ENCODE peak calls at places on chromosomes 2 and 18, in ten cellular contexts. One of them, this sample, is unnamed.

GRCh38 chr2:108364676-108365297 is 13.0 kb upstream of the SULT1C4 start:
- DNase-seq in foreskin fibroblast: peak
- DNase-seq in RPMI7951: peak
- DNase-seq in iPS DF 6.9: no peak
- DNase-seq in glutamatergic neuron: no peak
- DNase-seq in lower lobe of right lung: no peak
- DNase-seq in AG09319: no peak
- DNase-seq in SW480: no peak
- DNase-seq in GOT3: no peak
- DNase-seq in T-cell: no peak
- DNase-seq in this sample: no peak

GRCh38 chr2:203830294-203831055 is 37.1 kb upstream of the CTLA4 start:
- DNase-seq in foreskin fibroblast: no peak
- DNase-seq in RPMI7951: no peak
- DNase-seq in iPS DF 6.9: no peak
- DNase-seq in glutamatergic neuron: no peak
- DNase-seq in lower lobe of right lung: no peak
- DNase-seq in AG09319: no peak
- DNase-seq in SW480: no peak
- DNase-seq in GOT3: no peak
- DNase-seq in T-cell: no peak
- DNase-seq in this sample: no peak

GRCh38 chr2:181395871-181396574 is 61.2 kb upstream of the ITGA4 start:
- DNase-seq in foreskin fibroblast: no peak
- DNase-seq in RPMI7951: no peak
- DNase-seq in iPS DF 6.9: no peak
- DNase-seq in glutamatergic neuron: no peak
- DNase-seq in lower lobe of right lung: no peak
- DNase-seq in AG09319: no peak
- DNase-seq in SW480: no peak
- DNase-seq in GOT3: no peak
- DNase-seq in T-cell: no peak
- DNase-seq in this sample: no peak

GRCh38 chr2:208620487-208620978 is 213.9 kb downstream of the PTH2R start:
- DNase-seq in foreskin fibroblast: no peak
- DNase-seq in RPMI7951: no peak
- DNase-seq in iPS DF 6.9: no peak
- DNase-seq in glutamatergic neuron: no peak
- DNase-seq in lower lobe of right lung: no peak
- DNase-seq in AG09319: no peak
- DNase-seq in SW480: no peak
- DNase-seq in GOT3: no peak
- DNase-seq in T-cell: no peak
- DNase-seq in this sample: no peak

GRCh38 chr18:76457475-76457874 is 37.6 kb downstream of the ZNF516 start:
- DNase-seq in foreskin fibroblast: no peak
- DNase-seq in RPMI7951: no peak
- DNase-seq in iPS DF 6.9: no peak
- DNase-seq in glutamatergic neuron: no peak
- DNase-seq in lower lobe of right lung: no peak
- DNase-seq in AG09319: no peak
- DNase-seq in SW480: no peak
- DNase-seq in GOT3: no peak
- DNase-seq in T-cell: no peak
- DNase-seq in this sample: no peak

GRCh38 chr2:127683766-127684165 is 8.4 kb upstream of the LIMS2 start:
- DNase-seq in foreskin fibroblast: no peak
- DNase-seq in RPMI7951: no peak
- DNase-seq in iPS DF 6.9: no peak
- DNase-seq in glutamatergic neuron: no peak
- DNase-seq in lower lobe of right lung: no peak
- DNase-seq in AG09319: no peak
- DNase-seq in SW480: no peak
- DNase-seq in GOT3: no peak
- DNase-seq in T-cell: no peak
- DNase-seq in this sample: no peak

GRCh38 chr2:239934571-239935171 is 90.5 kb downstream of the NDUFA10 start:
- DNase-seq in foreskin fibroblast: peak
- DNase-seq in RPMI7951: peak
- DNase-seq in iPS DF 6.9: peak
- DNase-seq in glutamatergic neuron: peak
- DNase-seq in lower lobe of right lung: peak
- DNase-seq in AG09319: no peak
- DNase-seq in SW480: peak
- DNase-seq in GOT3: no peak
- DNase-seq in T-cell: peak
- DNase-seq in this sample: peak

GRCh38 chr18:56645415-56646016 is 5.6 kb upstream of the WDR7 start:
- DNase-seq in foreskin fibroblast: no peak
- DNase-seq in RPMI7951: no peak
- DNase-seq in iPS DF 6.9: no peak
- DNase-seq in glutamatergic neuron: no peak
- DNase-seq in lower lobe of right lung: no peak
- DNase-seq in AG09319: no peak
- DNase-seq in SW480: no peak
- DNase-seq in GOT3: no peak
- DNase-seq in T-cell: peak
- DNase-seq in this sample: no peak

GRCh38 chr2:25340340-25340886 is 1.3 kb downstream of the DNMT3A start:
- DNase-seq in foreskin fibroblast: no peak
- DNase-seq in RPMI7951: no peak
- DNase-seq in iPS DF 6.9: no peak
- DNase-seq in glutamatergic neuron: no peak
- DNase-seq in lower lobe of right lung: peak
- DNase-seq in AG09319: no peak
- DNase-seq in SW480: no peak
- DNase-seq in GOT3: no peak
- DNase-seq in T-cell: no peak
- DNase-seq in this sample: peak

GRCh38 chr2:96870631-96871255 is 863 bp upstream of the SEMA4C start:
- DNase-seq in foreskin fibroblast: no peak
- DNase-seq in RPMI7951: peak
- DNase-seq in iPS DF 6.9: no peak
- DNase-seq in glutamatergic neuron: no peak
- DNase-seq in lower lobe of right lung: peak
- DNase-seq in AG09319: no peak
- DNase-seq in SW480: peak
- DNase-seq in GOT3: no peak
- DNase-seq in T-cell: peak
- DNase-seq in this sample: peak

GRCh38 chr2:181104512-181105121 is 124.2 kb downstream of the UBE2E3 start:
- DNase-seq in foreskin fibroblast: peak
- DNase-seq in RPMI7951: peak
- DNase-seq in iPS DF 6.9: peak
- DNase-seq in glutamatergic neuron: no peak
- DNase-seq in lower lobe of right lung: no peak
- DNase-seq in AG09319: peak
- DNase-seq in SW480: peak
- DNase-seq in GOT3: no peak
- DNase-seq in T-cell: no peak
- DNase-seq in this sample: no peak

GRCh38 chr2:11483806-11484147 is 17.8 kb upstream of the E2F6 start:
- DNase-seq in foreskin fibroblast: no peak
- DNase-seq in RPMI7951: no peak
- DNase-seq in iPS DF 6.9: no peak
- DNase-seq in glutamatergic neuron: no peak
- DNase-seq in lower lobe of right lung: no peak
- DNase-seq in AG09319: no peak
- DNase-seq in SW480: no peak
- DNase-seq in GOT3: no peak
- DNase-seq in T-cell: no peak
- DNase-seq in this sample: no peak

GRCh38 chr2:240624011-240624949 is 1.0 kb upstream of the GPR35 start:
- DNase-seq in foreskin fibroblast: no peak
- DNase-seq in RPMI7951: no peak
- DNase-seq in iPS DF 6.9: no peak
- DNase-seq in glutamatergic neuron: no peak
- DNase-seq in lower lobe of right lung: peak
- DNase-seq in AG09319: no peak
- DNase-seq in SW480: no peak
- DNase-seq in GOT3: no peak
- DNase-seq in T-cell: no peak
- DNase-seq in this sample: peak

GRCh38 chr18:21701621-21702020 is 3.0 kb downstream of the ABHD3 start:
- DNase-seq in foreskin fibroblast: no peak
- DNase-seq in RPMI7951: no peak
- DNase-seq in iPS DF 6.9: no peak
- DNase-seq in glutamatergic neuron: no peak
- DNase-seq in lower lobe of right lung: no peak
- DNase-seq in AG09319: no peak
- DNase-seq in SW480: no peak
- DNase-seq in GOT3: no peak
- DNase-seq in T-cell: no peak
- DNase-seq in this sample: no peak

GRCh38 chr2:24642351-24642750 is 150.8 kb downstream of the PTRHD1 start:
- DNase-seq in foreskin fibroblast: no peak
- DNase-seq in RPMI7951: no peak
- DNase-seq in iPS DF 6.9: no peak
- DNase-seq in glutamatergic neuron: no peak
- DNase-seq in lower lobe of right lung: no peak
- DNase-seq in AG09319: no peak
- DNase-seq in SW480: no peak
- DNase-seq in GOT3: no peak
- DNase-seq in T-cell: no peak
- DNase-seq in this sample: no peak

GRCh38 chr2:19611491-19612332 is 253.3 kb upstream of the OSR1 start:
- DNase-seq in foreskin fibroblast: peak
- DNase-seq in RPMI7951: peak
- DNase-seq in iPS DF 6.9: no peak
- DNase-seq in glutamatergic neuron: no peak
- DNase-seq in lower lobe of right lung: no peak
- DNase-seq in AG09319: peak
- DNase-seq in SW480: peak
- DNase-seq in GOT3: peak
- DNase-seq in T-cell: no peak
- DNase-seq in this sample: no peak

GRCh38 chr2:2832657-2833056 is 501.6 kb upstream of the MYT1L start:
- DNase-seq in foreskin fibroblast: no peak
- DNase-seq in RPMI7951: no peak
- DNase-seq in iPS DF 6.9: no peak
- DNase-seq in glutamatergic neuron: no peak
- DNase-seq in lower lobe of right lung: no peak
- DNase-seq in AG09319: no peak
- DNase-seq in SW480: no peak
- DNase-seq in GOT3: no peak
- DNase-seq in T-cell: no peak
- DNase-seq in this sample: no peak

GRCh38 chr2:5969301-5969700 is 277.1 kb downstream of the SOX11 start:
- DNase-seq in foreskin fibroblast: no peak
- DNase-seq in RPMI7951: no peak
- DNase-seq in iPS DF 6.9: no peak
- DNase-seq in glutamatergic neuron: peak
- DNase-seq in lower lobe of right lung: no peak
- DNase-seq in AG09319: no peak
- DNase-seq in SW480: no peak
- DNase-seq in GOT3: no peak
- DNase-seq in T-cell: no peak
- DNase-seq in this sample: no peak

GRCh38 chr2:74584088-74584645 is 29.6 kb downstream of the DOK1 start:
- DNase-seq in foreskin fibroblast: no peak
- DNase-seq in RPMI7951: peak
- DNase-seq in iPS DF 6.9: no peak
- DNase-seq in glutamatergic neuron: no peak
- DNase-seq in lower lobe of right lung: no peak
- DNase-seq in AG09319: no peak
- DNase-seq in SW480: no peak
- DNase-seq in GOT3: no peak
- DNase-seq in T-cell: no peak
- DNase-seq in this sample: no peak

GRCh38 chr2:74364533-74365505 is 15.3 kb downstream of the DCTN1 start:
- DNase-seq in foreskin fibroblast: no peak
- DNase-seq in RPMI7951: no peak
- DNase-seq in iPS DF 6.9: no peak
- DNase-seq in glutamatergic neuron: no peak
- DNase-seq in lower lobe of right lung: no peak
- DNase-seq in AG09319: no peak
- DNase-seq in SW480: no peak
- DNase-seq in GOT3: no peak
- DNase-seq in T-cell: no peak
- DNase-seq in this sample: no peak

GRCh38 chr18:32801236-32801635 is 28.4 kb upstream of the KLHL14 start:
- DNase-seq in foreskin fibroblast: no peak
- DNase-seq in RPMI7951: no peak
- DNase-seq in iPS DF 6.9: no peak
- DNase-seq in glutamatergic neuron: no peak
- DNase-seq in lower lobe of right lung: no peak
- DNase-seq in AG09319: no peak
- DNase-seq in SW480: no peak
- DNase-seq in GOT3: no peak
- DNase-seq in T-cell: no peak
- DNase-seq in this sample: no peak

GRCh38 chr2:219987830-219988229 is 360.4 kb downstream of the SLC4A3 start:
- DNase-seq in foreskin fibroblast: peak
- DNase-seq in RPMI7951: peak
- DNase-seq in iPS DF 6.9: no peak
- DNase-seq in glutamatergic neuron: no peak
- DNase-seq in lower lobe of right lung: no peak
- DNase-seq in AG09319: peak
- DNase-seq in SW480: peak
- DNase-seq in GOT3: peak
- DNase-seq in T-cell: no peak
- DNase-seq in this sample: no peak

GRCh38 chr2:120915670-120916069 is 180.0 kb downstream of the GLI2 start:
- DNase-seq in foreskin fibroblast: no peak
- DNase-seq in RPMI7951: peak
- DNase-seq in iPS DF 6.9: no peak
- DNase-seq in glutamatergic neuron: no peak
- DNase-seq in lower lobe of right lung: peak
- DNase-seq in AG09319: no peak
- DNase-seq in SW480: no peak
- DNase-seq in GOT3: no peak
- DNase-seq in T-cell: no peak
- DNase-seq in this sample: peak

GRCh38 chr2:19878268-19879046 is 23.3 kb downstream of the TTC32 start:
- DNase-seq in foreskin fibroblast: no peak
- DNase-seq in RPMI7951: no peak
- DNase-seq in iPS DF 6.9: no peak
- DNase-seq in glutamatergic neuron: no peak
- DNase-seq in lower lobe of right lung: no peak
- DNase-seq in AG09319: no peak
- DNase-seq in SW480: no peak
- DNase-seq in GOT3: no peak
- DNase-seq in T-cell: no peak
- DNase-seq in this sample: no peak

GRCh38 chr2:59025157-59025757 is 784.1 kb upstream of the FANCL start:
- DNase-seq in foreskin fibroblast: no peak
- DNase-seq in RPMI7951: no peak
- DNase-seq in iPS DF 6.9: peak
- DNase-seq in glutamatergic neuron: peak
- DNase-seq in lower lobe of right lung: peak
- DNase-seq in AG09319: no peak
- DNase-seq in SW480: peak
- DNase-seq in GOT3: no peak
- DNase-seq in T-cell: no peak
- DNase-seq in this sample: no peak